ENCODE peak calls at places on chromosomes 4 and X, in six cellular contexts. G, Q, J, L, S and E are unnamed samples. For H3K4me1, the result is how much of the 10 kb centered on the place peaks cover.

GRCh38 chr4:78222575-78223186 is 165.6 kb downstream of the FRAS1 start:
- DNase-seq in G (peak), Q (no peak), J (no peak), L (no peak), S (no peak), E (no peak)

GRCh38 chrX:69299271-69299670 is 134.0 kb upstream of the PJA1 start:
- DNase-seq in G (no peak), Q (no peak), J (no peak), L (no peak), S (no peak), E (no peak)

GRCh38 chrX:47623540-47624027 is 3.9 kb upstream of the SYN1 start:
- DNase-seq in G (peak), Q (peak), J (peak), L (peak), S (peak), E (peak)

GRCh38 chr4:4694296-4694772 is 152.5 kb upstream of the STX18 start:
- DNase-seq in G (peak), Q (no peak), J (peak), L (peak), S (no peak), E (peak)

GRCh38 chr4:150305995-150306394 is 227.8 kb downstream of the DCLK2 start:
- DNase-seq in G (no peak), Q (no peak), J (no peak), L (no peak), S (no peak), E (no peak)

GRCh38 chrX:63743596-63743995 is 41.4 kb downstream of the ARHGEF9 start:
- DNase-seq in G (no peak), Q (no peak), J (no peak), L (no peak), S (no peak), E (no peak)

GRCh38 chrX:123803331-123803983 is 56.4 kb upstream of the XIAP start:
- DNase-seq in G (no peak), Q (no peak), J (peak), L (no peak), S (peak), E (no peak)

GRCh38 chrX:108447303-108447702 is 7.7 kb downstream of the COL4A5 start:
- DNase-seq in G (no peak), Q (no peak), J (no peak), L (no peak), S (no peak), E (no peak)

GRCh38 chr4:119103263-119103662 is 32.4 kb upstream of the MYOZ2 start:
- DNase-seq in G (peak), Q (no peak), J (no peak), L (no peak), S (peak), E (peak)

GRCh38 chr4:150723727-150724411 is 141.9 kb downstream of the MAB21L2 start:
- DNase-seq in G (no peak), Q (no peak), J (no peak), L (no peak), S (peak), E (no peak)

GRCh38 chr4:30903493-30903892 is 183.3 kb downstream of the PCDH7 start:
- DNase-seq in G (no peak), Q (no peak), J (no peak), L (no peak), S (no peak), E (no peak)

GRCh38 chrX:18422886-18423285 is 2.5 kb upstream of the CDKL5 start:
- DNase-seq in G (no peak), Q (no peak), J (no peak), L (no peak), S (no peak), E (no peak)

GRCh38 chrX:72641601-72642000 is 69.0 kb upstream of the HDAC8 start:
- DNase-seq in G (no peak), Q (no peak), J (no peak), L (no peak), S (no peak), E (no peak)

GRCh38 chr4:84916233-84916632 is 50.3 kb downstream of the WDFY3 start:
- DNase-seq in G (peak), Q (no peak), J (no peak), L (no peak), S (no peak), E (no peak)

GRCh38 chr4:3744901-3745300 is 21.3 kb upstream of the ADRA2C start:
- DNase-seq in G (no peak), Q (no peak), J (no peak), L (no peak), S (no peak), E (no peak)

GRCh38 chr4:1345905-1346780 is 865 bp upstream of the UVSSA start:
- DNase-seq in G (peak), Q (peak), J (peak), L (peak), S (peak), E (peak)

GRCh38 chrX:42519666-42520231 is 258.2 kb downstream of the PPP1R2C start:
- DNase-seq in G (no peak), Q (no peak), J (peak), L (no peak), S (no peak), E (no peak)

GRCh38 chrX:29397506-29397905 is 810.3 kb downstream of the IL1RAPL1 start:
- DNase-seq in G (no peak), Q (no peak), J (no peak), L (no peak), S (no peak), E (no peak)

GRCh38 chrX:53093177-53093655 is 726 bp upstream of the KANTR start:
- DNase-seq in G (peak), Q (peak), J (peak), L (peak), S (peak), E (peak)

GRCh38 chrX:103584606-103585005 is 709 bp upstream of the TCEAL4 start:
- DNase-seq in G (peak), Q (no peak), J (no peak), L (no peak), S (no peak), E (no peak)

GRCh38 chr4:105998210-105998609 is 102.9 kb downstream of the NPNT start:
- DNase-seq in G (no peak), Q (no peak), J (no peak), L (no peak), S (peak), E (no peak)

GRCh38 chr4:2077537-2078460 is 18.7 kb downstream of the NAT8L start:
- DNase-seq in G (no peak), Q (no peak), J (no peak), L (no peak), S (no peak), E (no peak)

GRCh38 chrX:39895228-39896110 is 202.3 kb downstream of the BCOR start:
- DNase-seq in G (no peak), Q (no peak), J (peak), L (no peak), S (no peak), E (no peak)

GRCh38 chr4:105644270-105644669 is 64.2 kb downstream of the INTS12 start:
- DNase-seq in G (no peak), Q (no peak), J (no peak), L (no peak), S (no peak), E (no peak)

GRCh38 chrX:29024813-29025342 is 437.6 kb downstream of the IL1RAPL1 start:
- DNase-seq in G (no peak), Q (peak), J (no peak), L (no peak), S (no peak), E (no peak)

GRCh38 chr4:57023104-57023503 is 44.4 kb downstream of the POLR2B start:
- DNase-seq in G (no peak), Q (no peak), J (no peak), L (no peak), S (no peak), E (no peak)

GRCh38 chr4:46937493-46937892 is 28.4 kb upstream of the COX7B2 start:
- DNase-seq in G (peak), Q (peak), J (no peak), L (no peak), S (no peak), E (no peak)

GRCh38 chr4:1792832-1793495 is at the start of gene FGFR3:
- DNase-seq in G (peak), Q (peak), J (no peak), L (peak), S (peak), E (peak)

DNA sequence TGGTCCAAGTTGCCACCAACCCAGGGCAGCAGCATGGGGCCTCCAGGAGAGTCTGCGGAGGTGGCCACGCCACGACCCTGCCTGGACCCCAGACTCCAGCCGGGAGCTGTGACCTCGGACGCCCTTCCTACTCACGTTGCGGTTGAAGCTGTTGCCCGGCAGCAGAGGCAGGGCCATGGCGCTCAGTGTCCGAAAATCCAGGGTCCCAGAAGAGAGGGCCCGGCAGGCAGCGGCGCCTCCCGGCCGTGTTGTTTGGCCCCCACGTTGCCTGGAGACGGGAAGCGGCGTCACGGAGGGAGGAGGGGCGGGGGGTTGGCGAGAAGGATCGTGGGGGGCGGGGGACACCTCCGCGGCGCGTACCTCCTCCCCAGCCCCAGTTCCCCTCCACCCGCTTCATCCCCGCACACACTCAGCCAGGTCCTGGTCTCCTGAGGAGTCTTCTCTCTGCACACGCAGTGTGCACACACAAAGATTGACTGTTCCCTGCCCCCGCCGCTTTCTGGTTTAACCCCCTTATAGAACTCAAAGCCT is at the start of gene EFHC2:
- DNase-seq in G (peak), Q (peak), J (no peak), L (peak), S (peak), E (peak)
- H3K4me1 ChIP-seq in G (under half), Q (under half), J (under half), L (under half), S (under half), E (under half)

DNA sequence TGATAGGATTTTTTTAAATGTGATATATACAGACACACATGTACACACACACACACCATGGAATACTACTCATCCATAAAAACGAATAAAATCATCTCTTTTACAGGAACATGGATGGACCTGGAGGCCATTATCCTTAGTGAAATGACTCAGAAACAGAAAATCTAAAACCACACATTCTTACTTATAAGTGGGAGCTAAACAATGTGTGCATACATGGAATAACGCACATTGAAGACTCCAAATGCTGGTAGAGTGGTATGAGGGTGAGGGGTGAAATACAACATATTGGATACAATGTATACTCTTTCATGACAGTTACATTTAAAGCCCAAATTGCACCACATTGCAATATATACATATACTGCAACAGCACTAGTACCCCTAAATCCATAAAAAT is 120.2 kb upstream of the ADGRL3 start:
- DNase-seq in G (no peak), Q (no peak), J (no peak), L (no peak), S (no peak), E (no peak)
- H3K4me1 ChIP-seq in G (under half), Q (under half), J (under half), L (under half), S (under half), E (under half)

GRCh38 chr4:94581766-94582165 is 130.0 kb downstream of the PDLIM5 start:
- DNase-seq in G (no peak), Q (no peak), J (no peak), L (no peak), S (peak), E (no peak)

GRCh38 chr4:94576163-94576562 is 124.4 kb downstream of the PDLIM5 start:
- DNase-seq in G (no peak), Q (no peak), J (no peak), L (no peak), S (no peak), E (no peak)

GRCh38 chr4:94575652-94576051 is 123.9 kb downstream of the PDLIM5 start:
- DNase-seq in G (peak), Q (no peak), J (no peak), L (no peak), S (no peak), E (no peak)

GRCh38 chr4:94577136-94577535 is 125.4 kb downstream of the PDLIM5 start:
- DNase-seq in G (peak), Q (no peak), J (no peak), L (peak), S (no peak), E (peak)

GRCh38 chr4:94578195-94578594 is 126.5 kb downstream of the PDLIM5 start:
- DNase-seq in G (no peak), Q (no peak), J (no peak), L (no peak), S (no peak), E (no peak)
- H3K4me1 ChIP-seq in G (under half), Q (under half), J (under half), L (under half), S (under half), E (half or more)

DNA sequence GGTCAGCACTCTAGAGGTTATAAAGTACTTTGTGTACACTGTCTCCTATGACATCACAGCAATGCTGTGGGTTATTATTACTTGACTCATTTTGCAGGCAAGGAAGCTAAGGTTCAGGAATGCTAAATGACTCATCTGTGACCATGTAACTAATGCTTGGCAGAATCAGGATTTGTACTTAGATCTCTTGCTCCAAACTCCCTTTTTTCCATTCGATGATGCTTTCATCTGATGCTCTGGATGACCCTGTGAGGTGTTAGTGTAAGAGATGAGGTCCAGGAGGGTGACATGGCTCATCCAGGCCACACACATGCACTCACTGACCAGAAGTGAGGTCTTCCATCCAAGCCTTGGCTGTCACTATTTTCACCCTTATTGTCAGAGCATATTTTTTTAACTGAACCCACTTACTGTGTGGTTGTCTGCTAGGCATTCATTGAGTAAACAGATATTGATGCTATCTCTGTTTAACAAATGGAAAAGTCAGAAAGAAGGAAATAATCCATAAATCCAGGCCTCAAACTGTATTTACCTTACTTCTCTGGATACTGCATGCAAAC is 59.0 kb downstream of the RHOH start:
- DNase-seq in G (no peak), Q (no peak), J (no peak), L (no peak), S (peak), E (no peak)
- H3K4me1 ChIP-seq in G (under half), Q (under half), J (under half), L (under half), S (under half), E (under half)

DNA sequence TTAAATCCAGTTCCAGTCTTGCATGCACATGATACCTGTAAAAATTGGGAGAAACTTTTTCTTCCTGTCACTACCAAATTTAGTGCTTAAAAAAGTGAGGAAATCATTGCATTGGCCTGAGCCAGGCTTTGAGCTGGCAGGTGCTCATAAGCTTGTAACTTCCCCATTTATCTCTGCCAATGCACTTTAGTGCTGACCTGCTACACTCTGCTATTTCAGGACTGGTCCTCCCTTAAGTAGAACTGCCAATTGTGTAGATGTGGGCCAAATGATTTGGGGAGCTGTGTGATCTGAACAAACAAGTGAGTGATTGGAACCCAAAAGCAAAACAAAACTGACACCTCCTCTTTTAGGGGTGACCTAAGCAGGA is 51.8 kb downstream of the ZNF827 start:
- DNase-seq in G (no peak), Q (no peak), J (peak), L (no peak), S (no peak), E (no peak)
- H3K4me1 ChIP-seq in G (half or more), Q (under half), J (under half), L (under half), S (under half), E (under half)

GRCh38 chr4:169416461-169416860 is 145.7 kb upstream of the SH3RF1 start:
- DNase-seq in G (no peak), Q (no peak), J (no peak), L (no peak), S (no peak), E (no peak)

GRCh38 chr4:169410839-169411770 is 140.3 kb upstream of the SH3RF1 start:
- DNase-seq in G (peak), Q (peak), J (peak), L (no peak), S (peak), E (no peak)

GRCh38 chr4:169407217-169407845 is 136.6 kb upstream of the SH3RF1 start:
- DNase-seq in G (no peak), Q (no peak), J (no peak), L (no peak), S (no peak), E (no peak)

GRCh38 chr4:169414913-169415312 is 144.2 kb upstream of the SH3RF1 start:
- DNase-seq in G (no peak), Q (no peak), J (no peak), L (no peak), S (no peak), E (no peak)

GRCh38 chr4:169412046-169412445 is 141.3 kb upstream of the SH3RF1 start:
- DNase-seq in G (no peak), Q (no peak), J (no peak), L (no peak), S (peak), E (no peak)
- H3K4me1 ChIP-seq in G (under half), Q (under half), J (under half), L (under half), S (under half), E (under half)

DNA sequence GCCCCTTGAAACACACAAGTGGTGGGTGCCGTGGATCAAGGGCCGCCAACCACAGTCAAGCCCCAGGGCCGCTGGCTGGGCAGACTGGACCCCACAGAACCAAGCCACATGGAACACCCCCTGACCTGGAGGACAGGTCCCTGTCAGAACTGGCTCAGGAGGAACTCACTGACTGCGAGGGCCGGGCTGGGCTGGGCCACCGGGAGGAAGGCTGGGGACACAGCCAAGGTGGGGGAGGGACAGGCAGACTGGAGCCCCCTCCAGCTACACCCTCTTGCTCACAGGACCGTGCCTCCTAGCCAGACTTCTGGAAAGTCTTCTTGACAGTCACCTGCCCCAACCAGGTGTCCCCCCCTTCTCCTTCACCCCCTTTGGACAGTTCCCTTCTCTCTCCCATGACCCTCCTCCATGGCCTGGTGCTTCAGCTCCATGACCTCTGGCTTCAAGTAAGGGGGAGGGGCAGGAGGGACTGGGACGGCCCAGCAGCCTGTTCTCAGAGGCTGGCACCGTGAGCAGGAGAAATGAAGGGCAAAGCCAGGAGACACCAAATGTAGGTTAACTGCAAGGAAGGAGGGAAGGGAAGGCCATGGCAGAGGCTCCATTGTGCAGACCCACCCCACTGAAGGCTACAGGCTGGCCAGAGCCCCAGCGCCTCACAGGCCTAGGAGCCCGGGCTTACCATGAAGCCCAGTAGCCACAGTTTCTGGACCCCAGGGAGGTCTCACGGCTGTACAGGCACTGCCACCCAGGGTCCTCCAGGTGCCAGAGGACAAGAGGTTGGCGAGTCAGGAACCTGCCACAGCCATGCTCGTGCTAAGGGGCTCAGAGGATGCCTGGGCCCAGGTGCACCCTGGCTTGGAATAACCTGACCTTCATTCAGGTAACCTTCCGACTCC is 22.6 kb upstream of the DUSP9 start:
- DNase-seq in G (no peak), Q (no peak), J (no peak), L (no peak), S (no peak), E (no peak)
- H3K4me1 ChIP-seq in G (under half), Q (under half), J (under half), L (under half), S (under half), E (under half)

GRCh38 chrX:49726966-49727365 is 31.2 kb upstream of the PAGE1 start:
- DNase-seq in G (no peak), Q (no peak), J (no peak), L (no peak), S (no peak), E (no peak)
- H3K4me1 ChIP-seq in G (under half), Q (under half), J (under half), L (under half), S (under half), E (under half)